ENCODE peak calls at places on chromosomes 16 and 17, in seven cellular contexts. D is heart right ventricle, G is adrenal gland, M is ovary, O is tibial nerve, S is mucosa of descending colon, V is lower lobe of right lung. F is an unnamed sample. For H3K4me1, the result is how much of the 10 kb centered on the place peaks cover.

GRCh38 chr17:38451030-38451839 is 23.0 kb downstream of the ARHGAP23 start:
- DNase-seq in O (no peak), V (peak), S (no peak), D (peak), G (no peak), M (no peak), F (peak)

GRCh38 chr16:22189473-22190168 is 16.5 kb upstream of the EEF2K start:
- DNase-seq in D (peak), S (peak), M (peak), V (peak), O (peak), G (peak), F (peak)

GRCh38 chr17:75116681-75117080 is 6.9 kb downstream of the ARMC7 start:
- DNase-seq in S (no peak), D (no peak), G (no peak), O (no peak), M (peak), V (no peak), F (peak)

GRCh38 chr16:12002447-12003006 is 26.0 kb downstream of the SNX29 start:
- DNase-seq in V (no peak), G (peak), D (peak), O (no peak), S (no peak), M (peak), F (peak)

GRCh38 chr17:62666801-62667591 is 39.5 kb downstream of the MRC2 start:
- DNase-seq in G (no peak), D (no peak), V (peak), S (no peak), M (no peak), O (no peak), F (no peak)

GRCh38 chr17:48612854-48613691 is 2.0 kb downstream of the HOXB8 start:
- DNase-seq in G (peak), S (no peak), V (no peak), M (no peak), O (no peak), D (no peak), F (peak)

GRCh38 chr17:76631821-76632565 is 11.6 kb downstream of the ST6GALNAC1 start:
- DNase-seq in M (no peak), S (no peak), O (no peak), G (no peak), D (no peak), V (no peak), F (peak)

GRCh38 chr17:63096426-63096825 is 130.4 kb downstream of the TANC2 start:
- DNase-seq in G (no peak), S (no peak), V (no peak), D (no peak), M (no peak), O (no peak), F (peak)

GRCh38 chr17:14805348-14805747 is 459.8 kb downstream of the PMP22 start:
- DNase-seq in G (no peak), M (no peak), V (no peak), S (no peak), O (no peak), D (no peak), F (no peak)

GRCh38 chr16:50533317-50533716 is 14.9 kb upstream of the NKD1 start:
- DNase-seq in M (no peak), S (no peak), D (no peak), O (no peak), G (no peak), V (no peak), F (no peak)

GRCh38 chr17:82835766-82836512 is 3.9 kb downstream of the ZNF750 start:
- DNase-seq in M (no peak), O (no peak), V (peak), S (no peak), G (no peak), D (no peak), F (no peak)

GRCh38 chr17:73645050-73645871 is 1.0 kb upstream of the SDK2 start:
- DNase-seq in M (no peak), O (no peak), V (no peak), G (no peak), D (peak), S (peak), F (peak)

GRCh38 chr16:67346328-67346727 is 19.7 kb downstream of the LRRC36 start:
- DNase-seq in M (no peak), O (no peak), S (no peak), G (no peak), V (no peak), D (no peak), F (no peak)

GRCh38 chr16:1333149-1333812 is at the start of gene BAIAP3:
- DNase-seq in D (no peak), M (no peak), V (no peak), O (no peak), G (peak), S (peak), F (no peak)

GRCh38 chr17:72614871-72615626 is 477.4 kb downstream of the SLC39A11 start:
- DNase-seq in M (no peak), G (no peak), V (no peak), S (peak), D (no peak), O (peak), F (peak)

GRCh38 chr17:79192503-79193500 is 118.2 kb downstream of the ENGASE start:
- DNase-seq in D (peak), G (peak), V (no peak), O (no peak), S (peak), M (no peak), F (peak)
- H3K4me3 ChIP-seq in D (no peak), G (no peak), V (no peak), O (no peak), S (no peak), M (no peak), F (no peak)

GRCh38 chr17:78327880-78328279 is 32.0 kb downstream of the SOCS3 start:
- DNase-seq in O (no peak), S (no peak), M (no peak), D (no peak), V (no peak), G (no peak), F (no peak)
- H3K4me1 ChIP-seq in O (half or more), S (under half), M (under half), D (under half), V (under half), G (under half), F (under half)

DNA sequence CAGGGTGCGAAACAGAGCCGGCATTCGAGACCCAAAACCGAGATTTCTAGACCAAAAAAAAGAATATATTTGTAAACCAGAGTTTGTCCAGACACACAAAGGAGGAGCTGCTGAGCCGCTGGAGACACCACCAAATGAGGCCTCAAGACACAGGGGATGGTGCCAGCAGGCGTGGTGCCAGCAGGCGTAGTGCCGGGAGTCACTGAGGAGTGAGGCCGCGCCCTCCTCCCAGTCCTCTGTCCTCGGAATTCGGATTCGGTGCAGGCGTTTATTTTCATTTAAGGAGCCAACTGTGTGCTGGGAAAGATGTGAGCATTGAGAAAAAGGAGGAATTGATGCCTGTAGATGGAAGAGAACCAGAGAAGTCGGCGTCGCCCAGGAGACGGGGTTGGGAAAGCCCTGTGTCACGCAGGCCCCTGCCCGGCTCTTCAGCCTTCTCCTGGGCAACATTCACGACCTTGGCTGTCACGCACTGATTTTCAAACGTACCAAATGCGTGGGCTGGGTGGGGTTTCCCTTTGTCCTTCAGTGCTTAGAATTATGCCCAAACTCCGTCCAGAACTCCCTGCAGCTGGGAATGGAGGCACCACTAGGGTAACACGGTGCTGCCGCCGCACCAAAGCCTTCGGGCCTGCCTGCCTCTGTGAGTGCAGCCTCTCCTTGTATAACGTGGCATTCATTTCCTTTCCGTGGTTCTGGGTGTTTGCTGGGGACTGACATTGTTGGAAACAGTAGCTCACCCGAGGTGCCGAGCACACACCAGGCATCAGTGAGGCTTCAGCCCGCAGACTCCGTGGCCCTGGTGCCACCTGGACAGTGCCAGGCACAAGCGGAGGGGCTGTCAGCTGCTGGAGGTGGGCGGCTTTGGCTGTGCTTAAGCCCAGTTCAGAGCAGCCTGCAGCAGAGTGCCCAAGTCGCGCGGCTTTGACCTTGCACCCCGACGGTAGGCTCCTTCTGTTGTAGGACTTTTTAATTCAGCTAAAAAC is 49.0 kb upstream of the CHMP6 start:
- DNase-seq in M (peak), D (peak), G (peak), V (peak), O (peak), S (peak), F (peak)
- TF ChIP-seq CTCF in M (peak), D (peak), G (no peak), V (no peak), O (peak), S (no peak), F (peak)

GRCh38 chr16:10736926-10737625 is 6.6 kb upstream of the NUBP1 start:
- DNase-seq in O (no peak), S (peak), D (peak), G (peak), M (peak), V (no peak), F (peak)
- H3K4me3 ChIP-seq in O (peak), S (no peak), D (peak), G (no peak), M (no peak), V (peak), F (no peak)

GRCh38 chr16:19389246-19389645 is 28.4 kb upstream of the TMC5 start:
- DNase-seq in O (no peak), G (peak), V (peak), M (no peak), S (peak), D (no peak), F (peak)
- H3K4me1 ChIP-seq in O (under half), G (under half), V (under half), M (under half), S (under half), D (under half), F (under half)

GRCh38 chr16:64656471-64656870 is 465.4 kb downstream of the CDH11 start:
- DNase-seq in G (no peak), S (no peak), D (no peak), V (no peak), O (no peak), M (no peak), F (no peak)
- TF ChIP-seq CTCF in G (no peak), S (no peak), D (no peak), V (no peak), O (no peak), M (no peak), F (no peak)

GRCh38 chr16:88460496-88461169 is 7.6 kb downstream of the ZFPM1 start:
- DNase-seq in M (no peak), G (no peak), D (no peak), V (no peak), S (no peak), O (no peak), F (no peak)
- H3K4me3 ChIP-seq in M (no peak), G (no peak), D (no peak), V (no peak), S (no peak), O (no peak), F (no peak)